ENCODE peak calls at places on chromosomes 1 and 21, in four cellular contexts. One of them, this sample, is unnamed. For H3K4me1 and H3K36me3, the result is how much of the 10 kb centered on the place peaks cover.

GRCh38 chr1:78722521-78722920 is 72.9 kb downstream of the IFI44 start:
- DNase-seq in mesenchymal stem cell: no peak
- DNase-seq in cardiac muscle cell: no peak
- DNase-seq in lower lobe of right lung: no peak
- DNase-seq in this sample: no peak

GRCh38 chr21:26811031-26811430 is 34.2 kb downstream of the ADAMTS1 start:
- DNase-seq in mesenchymal stem cell: peak
- DNase-seq in lower lobe of right lung: no peak
- DNase-seq in cardiac muscle cell: peak
- DNase-seq in this sample: peak

GRCh38 chr1:210259496-210259895 is 26.9 kb downstream of the SERTAD4 start:
- DNase-seq in lower lobe of right lung: no peak
- DNase-seq in cardiac muscle cell: peak
- DNase-seq in mesenchymal stem cell: peak
- DNase-seq in this sample: no peak

GRCh38 chr1:89890085-89890754 is 69.4 kb downstream of the LRRC8D start:
- DNase-seq in cardiac muscle cell: peak
- DNase-seq in mesenchymal stem cell: peak
- DNase-seq in lower lobe of right lung: no peak
- DNase-seq in this sample: peak

GRCh38 chr1:245690153-245690552 is 535.4 kb downstream of the KIF26B start:
- DNase-seq in mesenchymal stem cell: no peak
- DNase-seq in cardiac muscle cell: no peak
- DNase-seq in lower lobe of right lung: no peak
- DNase-seq in this sample: no peak

GRCh38 chr1:180425956-180426355 is 76.4 kb downstream of the ACBD6 start:
- DNase-seq in mesenchymal stem cell: no peak
- DNase-seq in lower lobe of right lung: no peak
- DNase-seq in cardiac muscle cell: no peak
- DNase-seq in this sample: no peak

GRCh38 chr1:185373813-185374524 is 56.9 kb upstream of the IVNS1ABP start:
- DNase-seq in mesenchymal stem cell: peak
- DNase-seq in lower lobe of right lung: peak
- DNase-seq in cardiac muscle cell: peak
- DNase-seq in this sample: no peak

GRCh38 chr1:33473900-33474299 is 1.5 kb downstream of the ZSCAN20 start:
- DNase-seq in mesenchymal stem cell: no peak
- DNase-seq in cardiac muscle cell: no peak
- DNase-seq in lower lobe of right lung: no peak
- DNase-seq in this sample: no peak

GRCh38 chr1:95022527-95022926 is 50.2 kb downstream of the ALG14 start:
- DNase-seq in lower lobe of right lung: no peak
- DNase-seq in mesenchymal stem cell: no peak
- DNase-seq in cardiac muscle cell: no peak
- DNase-seq in this sample: no peak

GRCh38 chr1:113788802-113789201 is 23.5 kb downstream of the RSBN1 start:
- DNase-seq in mesenchymal stem cell: no peak
- DNase-seq in lower lobe of right lung: no peak
- DNase-seq in cardiac muscle cell: no peak
- DNase-seq in this sample: no peak

GRCh38 chr1:225806249-225806648 is 3.7 kb upstream of the EPHX1 start:
- DNase-seq in lower lobe of right lung: no peak
- DNase-seq in mesenchymal stem cell: no peak
- DNase-seq in cardiac muscle cell: no peak
- DNase-seq in this sample: no peak

GRCh38 chr1:90045853-90046563 is 51.1 kb downstream of the ZNF326 start:
- DNase-seq in cardiac muscle cell: peak
- DNase-seq in lower lobe of right lung: no peak
- DNase-seq in mesenchymal stem cell: peak
- DNase-seq in this sample: peak

GRCh38 chr1:25501235-25502058 is 42.0 kb upstream of the LDLRAP1 start:
- DNase-seq in lower lobe of right lung: no peak
- DNase-seq in cardiac muscle cell: peak
- DNase-seq in mesenchymal stem cell: peak
- DNase-seq in this sample: peak

GRCh38 chr1:205518616-205519540 is 14.4 kb downstream of the CDK18 start:
- DNase-seq in cardiac muscle cell: no peak
- DNase-seq in lower lobe of right lung: no peak
- DNase-seq in mesenchymal stem cell: no peak
- DNase-seq in this sample: no peak

GRCh38 chr1:172143384-172144025 is 277.0 kb upstream of the C1orf105 start:
- DNase-seq in cardiac muscle cell: peak
- DNase-seq in mesenchymal stem cell: peak
- DNase-seq in lower lobe of right lung: no peak
- DNase-seq in this sample: peak

GRCh38 chr21:41425954-41426655 is at the start of gene MX1:
- DNase-seq in cardiac muscle cell: peak
- DNase-seq in lower lobe of right lung: peak
- DNase-seq in mesenchymal stem cell: peak
- DNase-seq in this sample: no peak

GRCh38 chr1:243496173-243496553 is 240.3 kb downstream of the SDCCAG8 start:
- DNase-seq in lower lobe of right lung: no peak
- DNase-seq in cardiac muscle cell: no peak
- DNase-seq in mesenchymal stem cell: no peak
- DNase-seq in this sample: peak

GRCh38 chr21:35968564-35968963 is 91.8 kb downstream of the SETD4 start:
- DNase-seq in mesenchymal stem cell: no peak
- DNase-seq in cardiac muscle cell: no peak
- DNase-seq in lower lobe of right lung: no peak
- DNase-seq in this sample: no peak

GRCh38 chr1:58406296-58407071 is 140.0 kb downstream of the OMA1 start:
- DNase-seq in mesenchymal stem cell: no peak
- DNase-seq in cardiac muscle cell: no peak
- DNase-seq in lower lobe of right lung: no peak
- DNase-seq in this sample: no peak

GRCh38 chr1:116957646-116958045 is 43.9 kb upstream of the CD101 start:
- DNase-seq in lower lobe of right lung: no peak
- DNase-seq in mesenchymal stem cell: no peak
- DNase-seq in cardiac muscle cell: no peak
- DNase-seq in this sample: no peak

GRCh38 chr1:20732588-20733360 is at the start of gene SH2D5:
- DNase-seq in lower lobe of right lung: no peak
- DNase-seq in cardiac muscle cell: peak
- DNase-seq in mesenchymal stem cell: peak
- DNase-seq in this sample: peak

GRCh38 chr1:113653741-113654140 is 105.5 kb downstream of the PHTF1 start:
- DNase-seq in lower lobe of right lung: no peak
- DNase-seq in cardiac muscle cell: no peak
- DNase-seq in mesenchymal stem cell: no peak
- DNase-seq in this sample: no peak

GRCh38 chr1:45730780-45731319 is 19.6 kb downstream of the IPP start:
- DNase-seq in lower lobe of right lung: no peak
- DNase-seq in cardiac muscle cell: no peak
- DNase-seq in mesenchymal stem cell: no peak
- DNase-seq in this sample: no peak

GRCh38 chr1:69686367-69686984 is 118.8 kb downstream of the LRRC7 start:
- DNase-seq in mesenchymal stem cell: no peak
- DNase-seq in cardiac muscle cell: no peak
- DNase-seq in lower lobe of right lung: no peak
- DNase-seq in this sample: no peak

GRCh38 chr21:28393279-28393678 is 599.4 kb downstream of the LTN1 start:
- DNase-seq in cardiac muscle cell: no peak
- DNase-seq in mesenchymal stem cell: no peak
- DNase-seq in lower lobe of right lung: peak
- DNase-seq in this sample: no peak

GRCh38 chr1:118303534-118303933 is 118.5 kb upstream of the SPAG17 start:
- DNase-seq in mesenchymal stem cell: no peak
- DNase-seq in cardiac muscle cell: no peak
- DNase-seq in lower lobe of right lung: no peak
- DNase-seq in this sample: no peak

GRCh38 chr1:239811211-239811902 is 280.3 kb upstream of the FMN2 start:
- DNase-seq in lower lobe of right lung: no peak
- DNase-seq in mesenchymal stem cell: no peak
- DNase-seq in cardiac muscle cell: no peak
- DNase-seq in this sample: peak

GRCh38 chr1:234495231-234495990 is 16.4 kb upstream of the TARBP1 start:
- DNase-seq in cardiac muscle cell: peak
- DNase-seq in mesenchymal stem cell: peak
- DNase-seq in lower lobe of right lung: no peak
- DNase-seq in this sample: peak

GRCh38 chr1:85406887-85407593 is 57.9 kb downstream of the DDAH1 start:
- DNase-seq in cardiac muscle cell: peak
- DNase-seq in mesenchymal stem cell: peak
- DNase-seq in lower lobe of right lung: no peak
- DNase-seq in this sample: peak

GRCh38 chr21:25186278-25186677 is 421.0 kb downstream of the MRPL39 start:
- DNase-seq in lower lobe of right lung: no peak
- DNase-seq in cardiac muscle cell: no peak
- DNase-seq in mesenchymal stem cell: no peak
- DNase-seq in this sample: no peak

GRCh38 chr1:104072915-104073371 is 323.2 kb downstream of the AMY1C start:
- DNase-seq in mesenchymal stem cell: no peak
- DNase-seq in lower lobe of right lung: no peak
- DNase-seq in cardiac muscle cell: peak
- DNase-seq in this sample: no peak

GRCh38 chr1:12580054-12580887 is 37.7 kb downstream of the DHRS3 start:
- DNase-seq in cardiac muscle cell: peak
- DNase-seq in lower lobe of right lung: no peak
- DNase-seq in mesenchymal stem cell: peak
- DNase-seq in this sample: peak

GRCh38 chr1:107464827-107465226 is 324.0 kb downstream of the NTNG1 start:
- DNase-seq in mesenchymal stem cell: no peak
- DNase-seq in lower lobe of right lung: no peak
- DNase-seq in cardiac muscle cell: no peak
- DNase-seq in this sample: no peak

GRCh38 chr1:82445132-82445531 is 644.4 kb downstream of the ADGRL2 start:
- DNase-seq in mesenchymal stem cell: no peak
- DNase-seq in cardiac muscle cell: no peak
- DNase-seq in lower lobe of right lung: no peak
- DNase-seq in this sample: no peak

GRCh38 chr1:89254658-89255287 is 17.9 kb downstream of the GBP5 start:
- DNase-seq in mesenchymal stem cell: no peak
- DNase-seq in lower lobe of right lung: no peak
- DNase-seq in cardiac muscle cell: peak
- DNase-seq in this sample: peak

GRCh38 chr1:61042679-61043009 is 39.7 kb upstream of the NFIA start:
- DNase-seq in lower lobe of right lung: no peak
- DNase-seq in mesenchymal stem cell: no peak
- DNase-seq in cardiac muscle cell: no peak
- DNase-seq in this sample: no peak

GRCh38 chr1:111147948-111148347 is 7.9 kb downstream of the CEPT1 start:
- DNase-seq in lower lobe of right lung: no peak
- DNase-seq in cardiac muscle cell: no peak
- DNase-seq in mesenchymal stem cell: no peak
- DNase-seq in this sample: no peak

GRCh38 chr1:68332041-68332440 is 99.7 kb upstream of the WLS start:
- DNase-seq in lower lobe of right lung: no peak
- DNase-seq in cardiac muscle cell: no peak
- DNase-seq in mesenchymal stem cell: no peak
- DNase-seq in this sample: no peak

GRCh38 chr1:9058465-9058864 is 11.0 kb downstream of the SLC2A5 start:
- DNase-seq in mesenchymal stem cell: peak
- DNase-seq in cardiac muscle cell: peak
- DNase-seq in lower lobe of right lung: no peak
- DNase-seq in this sample: no peak

GRCh38 chr1:55288245-55288644 is 73.1 kb upstream of the USP24 start:
- DNase-seq in lower lobe of right lung: no peak
- DNase-seq in cardiac muscle cell: no peak
- DNase-seq in mesenchymal stem cell: no peak
- DNase-seq in this sample: no peak

DNA sequence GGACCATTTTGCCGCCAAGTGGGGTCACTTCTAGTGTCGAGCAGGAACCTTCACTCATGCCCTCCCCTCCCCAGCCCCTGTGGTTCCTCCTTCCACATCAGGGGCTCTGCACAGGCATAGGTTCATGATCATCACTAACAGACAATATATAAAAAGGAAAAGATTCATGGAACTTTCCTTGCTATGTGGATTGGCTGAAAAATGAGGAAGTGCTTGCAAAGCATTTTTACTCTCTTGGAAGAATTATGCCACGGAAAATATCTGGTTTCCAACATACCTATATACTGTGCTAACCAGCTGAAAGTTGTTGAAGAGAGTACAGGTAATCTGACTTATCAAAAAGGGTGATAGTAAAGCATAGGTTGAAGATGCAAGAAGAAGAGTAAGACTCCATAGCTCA is 1.3 kb upstream of the PGBD5 start:
- DNase-seq in lower lobe of right lung: no peak
- DNase-seq in mesenchymal stem cell: no peak
- DNase-seq in cardiac muscle cell: no peak
- DNase-seq in this sample: no peak
- H3K4me1 ChIP-seq in lower lobe of right lung: under half
- H3K4me1 ChIP-seq in mesenchymal stem cell: under half
- H3K4me1 ChIP-seq in cardiac muscle cell: under half
- H3K4me1 ChIP-seq in this sample: under half

DNA sequence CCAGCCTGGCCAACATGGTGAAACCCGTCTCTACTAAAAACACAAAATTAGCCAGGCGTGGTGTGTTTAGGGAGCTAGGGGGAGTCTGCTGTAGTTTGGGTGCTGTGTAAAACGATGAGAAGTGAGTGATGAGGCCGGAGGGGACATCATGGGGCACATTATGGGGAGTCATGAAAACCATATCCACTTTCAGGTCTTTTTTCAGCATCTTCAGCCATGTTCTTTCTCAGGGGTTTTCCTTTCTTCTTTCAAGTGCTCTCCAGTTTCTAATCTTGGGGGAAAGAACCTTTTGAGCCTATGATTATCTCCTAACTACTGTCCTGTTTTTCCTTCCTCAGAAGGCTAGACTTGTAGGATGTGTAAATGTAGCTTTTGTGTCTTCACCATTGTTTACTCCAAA is 14.4 kb downstream of the KDM4A start:
- DNase-seq in lower lobe of right lung: no peak
- DNase-seq in mesenchymal stem cell: no peak
- DNase-seq in cardiac muscle cell: no peak
- DNase-seq in this sample: no peak
- H3K36me3 ChIP-seq in lower lobe of right lung: half or more
- H3K36me3 ChIP-seq in mesenchymal stem cell: half or more
- H3K36me3 ChIP-seq in cardiac muscle cell: half or more
- H3K36me3 ChIP-seq in this sample: half or more

GRCh38 chr1:184050631-184051030 is 899 bp upstream of the TSEN15 start:
- DNase-seq in mesenchymal stem cell: no peak
- DNase-seq in lower lobe of right lung: no peak
- DNase-seq in cardiac muscle cell: peak
- DNase-seq in this sample: no peak
- H3K4me3 ChIP-seq in mesenchymal stem cell: no peak
- H3K4me3 ChIP-seq in lower lobe of right lung: peak
- H3K4me3 ChIP-seq in cardiac muscle cell: peak
- H3K4me3 ChIP-seq in this sample: peak

GRCh38 chr1:198168180-198168579 is 11.4 kb downstream of the NEK7 start:
- DNase-seq in cardiac muscle cell: peak
- DNase-seq in lower lobe of right lung: no peak
- DNase-seq in mesenchymal stem cell: peak
- DNase-seq in this sample: peak
- H3K4me1 ChIP-seq in cardiac muscle cell: half or more
- H3K4me1 ChIP-seq in lower lobe of right lung: half or more
- H3K4me1 ChIP-seq in mesenchymal stem cell: under half
- H3K4me1 ChIP-seq in this sample: under half